ENCODE peak calls at places on chromosomes 16 and 17, in six cellular contexts. N is GM13976, J is fibroblast of pulmonary artery, O is NB4, L is choroid plexus epithelial cell, C is tibial nerve. W is an unnamed sample.

GRCh38 chr17:40179923-40180659 is 2.8 kb downstream of the RAPGEFL1 start:
- DNase-seq in N (no peak), J (peak), O (peak), L (peak), C (no peak), W (no peak)

GRCh38 chr16:661184-661821 is 6.6 kb upstream of the RHOT2 start:
- DNase-seq in N (no peak), J (no peak), O (no peak), L (no peak), C (no peak), W (no peak)

GRCh38 chr16:56986361-56986760 is 3.0 kb upstream of the NLRC5 start:
- DNase-seq in N (no peak), J (no peak), O (no peak), L (no peak), C (no peak), W (no peak)

GRCh38 chr16:57314161-57314785 is 29.8 kb upstream of the PLLP start:
- DNase-seq in N (peak), J (no peak), O (no peak), L (peak), C (no peak), W (no peak)

GRCh38 chr17:33628500-33629336 is 335.6 kb upstream of the ASIC2 start:
- DNase-seq in N (no peak), J (no peak), O (no peak), L (no peak), C (no peak), W (no peak)

GRCh38 chr16:23836404-23837291 is 865 bp downstream of the PRKCB start:
- DNase-seq in N (peak), J (no peak), O (peak), L (no peak), C (no peak), W (peak)

GRCh38 chr16:63568184-63568583 is 1531.9 kb upstream of the CDH8 start:
- DNase-seq in N (no peak), J (no peak), O (no peak), L (no peak), C (no peak), W (no peak)

GRCh38 chr16:72947379-72948237 is 100.3 kb downstream of the ZFHX3 start:
- DNase-seq in N (no peak), J (no peak), O (no peak), L (no peak), C (no peak), W (no peak)

GRCh38 chr17:48181653-48182052 is 74.1 kb downstream of the SNX11 start:
- DNase-seq in N (no peak), J (peak), O (peak), L (peak), C (no peak), W (no peak)

GRCh38 chr16:87492241-87492635 is 586 bp downstream of the ZCCHC14 start:
- DNase-seq in N (no peak), J (no peak), O (no peak), L (no peak), C (no peak), W (no peak)

GRCh38 chr17:60909405-60909804 is 231.8 kb downstream of the BCAS3 start:
- DNase-seq in N (no peak), J (no peak), O (no peak), L (no peak), C (no peak), W (no peak)

GRCh38 chr16:84633622-84634021 is 14.7 kb upstream of the KLHL36 start:
- DNase-seq in N (no peak), J (peak), O (no peak), L (peak), C (peak), W (no peak)

GRCh38 chr16:75257886-75258806 is 6.7 kb upstream of the BCAR1 start:
- DNase-seq in N (no peak), J (no peak), O (no peak), L (no peak), C (no peak), W (no peak)

GRCh38 chr17:75260679-75261335 is 599 bp downstream of the GGA3 start:
- DNase-seq in N (no peak), J (no peak), O (peak), L (peak), C (no peak), W (no peak)

GRCh38 chr17:79997004-79997673 is 38.5 kb downstream of the TBC1D16 start:
- DNase-seq in N (no peak), J (no peak), O (peak), L (peak), C (no peak), W (peak)

GRCh38 chr17:50594931-50595330 is 34.4 kb downstream of the CACNA1G start:
- DNase-seq in N (no peak), J (no peak), O (no peak), L (no peak), C (no peak), W (no peak)

GRCh38 chr16:2034695-2035430 is 8.2 kb downstream of the NHERF2 start:
- DNase-seq in N (no peak), J (no peak), O (no peak), L (no peak), C (no peak), W (no peak)

GRCh38 chr17:7336240-7337175 is at the start of gene ACAP1:
- DNase-seq in N (peak), J (no peak), O (peak), L (no peak), C (no peak), W (peak)

GRCh38 chr17:20922128-20922670 is 120.6 kb downstream of the USP22 start:
- DNase-seq in N (no peak), J (peak), O (no peak), L (peak), C (no peak), W (no peak)

GRCh38 chr17:51224615-51225262 is 35.1 kb downstream of the MBTD1 start:
- DNase-seq in N (no peak), J (no peak), O (no peak), L (peak), C (no peak), W (no peak)

GRCh38 chr17:18280766-18281165 is 20.3 kb downstream of the MIEF2 start:
- DNase-seq in N (no peak), J (no peak), O (no peak), L (peak), C (no peak), W (no peak)

GRCh38 chr16:58034786-58035185 is 9.2 kb downstream of the MMP15 start:
- DNase-seq in N (peak), J (no peak), O (no peak), L (no peak), C (no peak), W (no peak)

GRCh38 chr17:73393962-73394361 is 82.2 kb upstream of the CDC42EP4 start:
- DNase-seq in N (no peak), J (no peak), O (peak), L (peak), C (no peak), W (no peak)

GRCh38 chr17:9322298-9322697 is 253.3 kb downstream of the STX8 start:
- DNase-seq in N (no peak), J (no peak), O (peak), L (peak), C (no peak), W (no peak)
- TF ChIP-seq CTCF in N (no peak), J (no peak), O (no peak), L (peak), C (no peak), W (no peak)

GRCh38 chr17:55582910-55583309 is 71.7 kb upstream of the SMIM36 start:
- DNase-seq in N (no peak), J (no peak), O (no peak), L (no peak), C (no peak), W (no peak)

GRCh38 chr17:55587608-55588139 is 76.4 kb upstream of the SMIM36 start:
- DNase-seq in N (no peak), J (peak), O (no peak), L (peak), C (peak), W (no peak)

GRCh38 chr17:55584861-55585260 is 73.6 kb upstream of the SMIM36 start:
- DNase-seq in N (no peak), J (no peak), O (no peak), L (no peak), C (no peak), W (no peak)

GRCh38 chr17:55584055-55584685 is 72.9 kb upstream of the SMIM36 start:
- DNase-seq in N (no peak), J (peak), O (peak), L (peak), C (no peak), W (no peak)

GRCh38 chr17:55585629-55586028 is 74.4 kb upstream of the SMIM36 start:
- DNase-seq in N (no peak), J (no peak), O (no peak), L (no peak), C (no peak), W (no peak)
- TF ChIP-seq CTCF in N (no peak), J (no peak), O (no peak), L (no peak), C (no peak), W (no peak)

GRCh38 chr16:67847064-67847861 is at the start of gene CENPT:
- DNase-seq in N (peak), J (peak), O (peak), L (peak), C (peak), W (no peak)
- TF ChIP-seq CTCF in N (no peak), J (no peak), O (no peak), L (no peak), C (no peak), W (no peak)

GRCh38 chr17:63621684-63622570 is at the start of gene MAP3K3:
- DNase-seq in N (peak), J (peak), O (peak), L (peak), C (peak), W (peak)
- TF ChIP-seq CTCF in N (no peak), J (no peak), O (no peak), L (peak), C (peak), W (no peak)

GRCh38 chr17:2594657-2595085 is 1.2 kb downstream of the PAFAH1B1 start:
- DNase-seq in N (peak), J (no peak), O (no peak), L (no peak), C (no peak), W (no peak)

GRCh38 chr17:2591040-2591640 is 2.3 kb upstream of the PAFAH1B1 start:
- DNase-seq in N (no peak), J (no peak), O (no peak), L (no peak), C (no peak), W (no peak)

GRCh38 chr17:2595200-2595599 is 1.7 kb downstream of the PAFAH1B1 start:
- DNase-seq in N (no peak), J (no peak), O (no peak), L (no peak), C (no peak), W (no peak)

GRCh38 chr17:2593846-2594656 is 597 bp downstream of the PAFAH1B1 start:
- DNase-seq in N (peak), J (peak), O (peak), L (peak), C (peak), W (peak)

DNA sequence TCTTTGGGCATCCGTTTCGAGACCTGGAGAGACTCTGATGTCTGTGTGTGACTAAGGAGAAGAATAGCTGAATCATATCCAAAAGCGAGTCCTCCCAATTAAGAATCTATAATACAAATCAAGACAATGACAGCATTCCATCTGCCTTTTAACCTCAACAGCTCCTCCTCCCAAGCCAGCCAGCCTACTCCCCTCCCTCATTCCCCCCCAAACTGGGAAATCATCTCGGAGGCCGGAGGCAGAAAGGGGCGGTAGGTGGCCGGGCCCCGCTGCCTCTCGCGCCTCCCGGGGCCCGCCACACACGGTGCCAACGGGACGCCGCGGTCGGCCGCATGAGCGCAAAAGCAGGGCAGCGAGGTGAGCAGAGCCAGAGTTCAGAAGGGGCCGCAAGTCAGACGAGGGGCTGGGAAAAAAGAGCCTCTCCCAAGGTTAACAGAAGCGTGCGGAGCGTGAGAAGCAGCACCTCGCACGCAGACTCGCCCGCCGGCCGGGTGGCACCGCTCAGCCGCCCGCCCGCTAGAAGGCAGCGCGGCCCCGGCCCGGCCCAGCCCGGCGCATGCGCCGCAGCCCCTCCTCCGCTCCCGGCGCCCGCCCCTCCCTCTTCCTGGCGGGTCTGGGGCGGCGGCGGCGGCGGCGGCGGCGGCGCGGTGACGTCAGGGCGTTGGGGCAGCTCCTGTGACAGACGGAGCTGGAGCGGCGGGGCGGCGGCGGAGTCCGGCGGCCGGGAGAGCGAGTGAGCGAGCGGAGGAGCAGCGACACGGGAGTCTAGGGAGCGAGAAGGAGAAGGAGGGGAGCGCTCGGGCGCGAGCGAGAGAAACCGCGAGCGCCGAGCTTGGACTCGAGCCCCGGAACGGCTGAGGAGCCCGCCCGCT is at the start of gene PAFAH1B1:
- DNase-seq in N (peak), J (peak), O (peak), L (peak), C (peak), W (peak)
- TF ChIP-seq CTCF in N (peak), J (no peak), O (no peak), L (no peak), C (peak), W (no peak)

DNA sequence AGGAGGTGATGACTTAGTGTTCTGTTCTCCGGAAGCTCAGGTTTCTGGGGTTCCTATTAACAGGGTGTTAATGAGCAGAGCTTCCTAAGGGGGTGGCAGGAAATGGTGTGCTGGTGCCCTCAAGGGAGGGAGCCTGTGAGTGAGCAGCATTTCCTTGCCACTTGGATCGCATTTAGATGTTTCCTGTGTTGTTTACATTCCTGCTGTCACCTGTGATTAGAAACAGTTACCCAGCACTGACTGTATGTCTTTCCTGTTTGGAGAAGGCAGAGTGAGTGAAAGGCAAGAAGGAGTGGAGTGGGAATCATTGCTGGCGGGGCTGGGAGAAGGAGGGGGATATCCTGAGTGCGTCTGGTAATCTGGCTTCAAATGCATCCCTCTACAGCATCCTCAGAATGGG is 214.6 kb downstream of the CCDC182 start:
- DNase-seq in N (no peak), J (peak), O (no peak), L (no peak), C (no peak), W (no peak)
- TF ChIP-seq CTCF in N (no peak), J (no peak), O (no peak), L (no peak), C (no peak), W (no peak)

GRCh38 chr16:29761882-29762281 is 16.1 kb upstream of the C16orf54 start:
- DNase-seq in N (no peak), J (no peak), O (no peak), L (no peak), C (no peak), W (no peak)

GRCh38 chr16:29756654-29757053 is 10.9 kb upstream of the C16orf54 start:
- DNase-seq in N (no peak), J (no peak), O (no peak), L (peak), C (no peak), W (no peak)

GRCh38 chr16:29760567-29761279 is 14.9 kb upstream of the C16orf54 start:
- DNase-seq in N (no peak), J (no peak), O (no peak), L (no peak), C (no peak), W (no peak)

GRCh38 chr16:29753516-29753915 is 7.7 kb upstream of the C16orf54 start:
- DNase-seq in N (no peak), J (no peak), O (no peak), L (no peak), C (no peak), W (no peak)

GRCh38 chr16:29757950-29758466 is 12.2 kb upstream of the C16orf54 start:
- DNase-seq in N (no peak), J (peak), O (peak), L (peak), C (no peak), W (no peak)
- TF ChIP-seq CTCF in N (no peak), J (peak), O (no peak), L (peak), C (no peak), W (no peak)

DNA sequence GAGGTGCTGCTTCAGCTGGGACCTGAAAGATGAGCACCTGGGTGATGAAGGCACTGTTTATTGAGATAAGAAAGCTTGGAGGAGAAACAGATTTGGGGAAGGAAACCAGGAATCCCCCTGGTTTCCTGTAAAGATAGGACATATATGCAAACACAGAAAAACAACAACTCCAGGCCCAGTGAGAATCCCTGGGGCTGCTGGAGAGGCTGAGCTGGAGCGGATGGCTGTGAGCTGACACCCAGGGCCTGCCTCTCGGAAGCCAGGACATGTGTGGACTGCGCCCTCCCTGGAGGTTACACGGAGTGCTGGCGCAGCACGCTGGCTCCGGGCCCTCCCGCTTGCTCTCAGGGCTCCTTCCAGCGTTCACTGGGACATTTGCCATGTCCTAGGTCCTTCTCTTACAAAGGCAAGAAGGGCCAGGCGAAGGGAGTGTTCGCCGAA is 57.5 kb downstream of the CYB5B start:
- DNase-seq in N (no peak), J (peak), O (no peak), L (peak), C (peak), W (no peak)
- TF ChIP-seq CTCF in N (no peak), J (peak), O (no peak), L (no peak), C (no peak), W (no peak)

GRCh38 chr17:77207689-77208216 is 67.0 kb downstream of the SEC14L1 start:
- DNase-seq in N (no peak), J (no peak), O (no peak), L (no peak), C (no peak), W (no peak)

GRCh38 chr17:77208856-77209255 is 68.1 kb downstream of the SEC14L1 start:
- DNase-seq in N (no peak), J (no peak), O (no peak), L (no peak), C (no peak), W (no peak)

GRCh38 chr17:77206557-77206956 is 65.8 kb downstream of the SEC14L1 start:
- DNase-seq in N (no peak), J (peak), O (peak), L (no peak), C (no peak), W (no peak)

GRCh38 chr17:77209330-77209748 is 68.6 kb downstream of the SEC14L1 start:
- DNase-seq in N (no peak), J (no peak), O (no peak), L (no peak), C (no peak), W (no peak)

GRCh38 chr17:77208217-77208808 is 67.5 kb downstream of the SEC14L1 start:
- DNase-seq in N (no peak), J (peak), O (no peak), L (peak), C (no peak), W (no peak)
- TF ChIP-seq CTCF in N (no peak), J (peak), O (no peak), L (peak), C (peak), W (no peak)

GRCh38 chr17:68906638-68907037 is 48.6 kb downstream of the ABCA8 start:
- DNase-seq in N (no peak), J (peak), O (no peak), L (peak), C (no peak), W (no peak)
- TF ChIP-seq CTCF in N (no peak), J (peak), O (peak), L (peak), C (peak), W (no peak)

W was measured in activated B cell treated with CpG ODN at 0.5 μM for 24 hours.